ENCODE peak calls at places on chromosomes 2 and 18, in nine cellular contexts. Z is dorsolateral prefrontal cortex; U is activated CD8-positive, alpha-beta T cell treated with anti-CD3 and anti-CD28 coated beads for 36 hours; F is tibial nerve; B is cardiac muscle cell; P is HepG2; X is HFF-Myc; A is astrocyte of the spinal cord; Y is heart left ventricle. S is an unnamed sample.

GRCh38 chr2:219533930-219534661 is 9.5 kb downstream of the CHPF start:
- DNase-seq in Z (no peak), F (no peak), A (no peak), P (no peak), Y (no peak), X (no peak), U (no peak), B (no peak), S (no peak)

GRCh38 chr2:224982910-224983688 is 59.2 kb downstream of the DOCK10 start:
- DNase-seq in P (no peak), B (peak; percentile 82), A (peak; percentile 79), X (peak; percentile 32), Z (no peak), U (peak; percentile 59), Y (peak; percentile 23), F (no peak), S (no peak)

GRCh38 chr2:156890498-156891148 is 366.9 kb upstream of the GALNT5 start:
- DNase-seq in F (no peak), Y (no peak), X (no peak), Z (no peak), B (no peak), A (no peak), U (no peak), P (no peak), S (no peak)

GRCh38 chr2:217887841-217888665 is 114.7 kb downstream of the TNS1 start:
- DNase-seq in U (no peak), X (no peak), A (no peak), F (no peak), B (peak; percentile 74), Y (peak; percentile 88), Z (no peak), P (no peak), S (no peak)

GRCh38 chr2:17958486-17959092 is 80.1 kb downstream of the KCNS3 start:
- DNase-seq in X (no peak), B (no peak), F (no peak), Z (no peak), U (no peak), A (no peak), Y (no peak), P (no peak), S (no peak)

GRCh38 chr18:2910261-2910660 is 63.5 kb downstream of the EMILIN2 start:
- DNase-seq in Z (no peak), B (no peak), A (no peak), Y (no peak), P (no peak), F (no peak), X (no peak), U (no peak), S (no peak)

GRCh38 chr2:112579280-112579679 is 5.1 kb upstream of the CHCHD5 start:
- DNase-seq in P (no peak), X (peak; percentile 73), Z (no peak), F (no peak), U (no peak), A (peak; percentile 88), B (peak; percentile 86), Y (no peak), S (no peak)

GRCh38 chr18:69328086-69328485 is 72.6 kb upstream of the DOK6 start:
- DNase-seq in F (no peak), P (no peak), B (no peak), X (no peak), Z (no peak), A (no peak), U (no peak), Y (no peak), S (no peak)

GRCh38 chr2:100592226-100592625 is 29.4 kb downstream of the PDCL3 start:
- DNase-seq in P (no peak), B (peak; percentile 66), Z (no peak), U (no peak), X (no peak), F (no peak), A (no peak), Y (no peak), S (no peak)

GRCh38 chr2:37625156-37625555 is 46.3 kb downstream of the CDC42EP3 start:
- DNase-seq in A (peak; percentile 73), P (no peak), Z (no peak), U (no peak), Y (no peak), B (peak; percentile 64), F (no peak), X (no peak), S (no peak)

GRCh38 chr2:143344780-143345179 is 215.6 kb downstream of the ARHGAP15 start:
- DNase-seq in A (no peak), F (no peak), B (no peak), Z (no peak), Y (no peak), P (no peak), U (no peak), X (no peak), S (no peak)

GRCh38 chr2:144516981-144517824 is 2.7 kb downstream of the ZEB2 start:
- DNase-seq in Y (peak; percentile 56), A (peak; percentile 94), F (peak; percentile 65), U (peak; percentile 80), P (no peak), B (peak; percentile 95), X (peak; percentile 71), Z (peak; percentile 40), S (peak; percentile 54)

GRCh38 chr2:187461294-187462261 is 13.5 kb upstream of the CALCRL start:
- DNase-seq in P (peak; percentile 91), B (peak; percentile 74), A (no peak), Y (peak; percentile 18), U (no peak), F (no peak), X (no peak), Z (no peak), S (no peak)

GRCh38 chr2:27807476-27807875 is 36.0 kb downstream of the MRPL33 start:
- DNase-seq in Y (no peak), A (peak; percentile 52), B (peak; percentile 58), Z (no peak), F (peak; percentile 38), P (peak; percentile 36), U (peak; percentile 19), X (no peak), S (peak; percentile 16)

GRCh38 chr2:240627736-240628506 is 2.6 kb downstream of the GPR35 start:
- DNase-seq in Y (no peak), U (no peak), A (no peak), X (no peak), P (no peak), Z (peak; percentile 17), B (no peak), F (no peak), S (no peak)

GRCh38 chr2:198438326-198438725 is 633.9 kb downstream of the PLCL1 start:
- DNase-seq in U (no peak), X (no peak), F (no peak), Z (no peak), B (no peak), P (no peak), Y (no peak), A (no peak), S (no peak)

GRCh38 chr2:70647873-70648481 is 94.4 kb upstream of the TGFA start:
- DNase-seq in Y (peak; percentile 31), P (peak; percentile 43), F (peak; percentile 54), Z (peak; percentile 77), A (peak; percentile 50), B (peak; percentile 71), U (peak; percentile 88), X (peak; percentile 33), S (peak; percentile 86)

GRCh38 chr2:223166975-223167650 is 115.1 kb downstream of the KCNE4 start:
- DNase-seq in X (no peak), U (no peak), F (no peak), A (no peak), B (no peak), P (no peak), Y (no peak), Z (no peak), S (no peak)

GRCh38 chr2:15979051-15979758 is 38.9 kb downstream of the MYCN start:
- DNase-seq in F (no peak), U (no peak), Y (no peak), P (no peak), Z (no peak), A (no peak), B (no peak), X (no peak), S (no peak)

GRCh38 chr18:59478591-59478990 is 119.5 kb upstream of the LMAN1 start:
- DNase-seq in X (peak; percentile 56), A (peak; percentile 18), Y (no peak), F (no peak), Z (no peak), U (no peak), B (peak; percentile 29), P (no peak), S (no peak)

GRCh38 chr2:165803123-165803760 is 9.2 kb upstream of the GALNT3 start:
- DNase-seq in B (peak; percentile 90), X (no peak), Z (no peak), P (no peak), A (peak; percentile 61), U (no peak), Y (no peak), F (no peak), S (no peak)

GRCh38 chr18:3368193-3368592 is 81.8 kb upstream of the TGIF1 start:
- DNase-seq in X (no peak), U (no peak), Y (no peak), B (peak; percentile 89), F (no peak), Z (no peak), A (peak; percentile 84), P (no peak), S (no peak)

GRCh38 chr2:233338969-233339368 is 15.3 kb upstream of the DGKD start:
- DNase-seq in U (no peak), Z (no peak), A (no peak), B (no peak), Y (no peak), F (no peak), P (no peak), X (no peak), S (no peak)
- TF ChIP-seq CTCF in U (no peak), Z (no peak), A (no peak), B (no peak), Y (no peak), F (no peak), P (no peak), X (no peak), S (no peak)

GRCh38 chr2:64781991-64782390 is 128.3 kb upstream of the SERTAD2 start:
- DNase-seq in P (no peak), Y (no peak), F (no peak), U (no peak), X (no peak), B (no peak), A (peak; percentile 32), Z (no peak), S (no peak)
- TF ChIP-seq CTCF in P (no peak), Y (no peak), F (no peak), U (no peak), X (no peak), B (no peak), A (no peak), Z (no peak), S (no peak)

DNA sequence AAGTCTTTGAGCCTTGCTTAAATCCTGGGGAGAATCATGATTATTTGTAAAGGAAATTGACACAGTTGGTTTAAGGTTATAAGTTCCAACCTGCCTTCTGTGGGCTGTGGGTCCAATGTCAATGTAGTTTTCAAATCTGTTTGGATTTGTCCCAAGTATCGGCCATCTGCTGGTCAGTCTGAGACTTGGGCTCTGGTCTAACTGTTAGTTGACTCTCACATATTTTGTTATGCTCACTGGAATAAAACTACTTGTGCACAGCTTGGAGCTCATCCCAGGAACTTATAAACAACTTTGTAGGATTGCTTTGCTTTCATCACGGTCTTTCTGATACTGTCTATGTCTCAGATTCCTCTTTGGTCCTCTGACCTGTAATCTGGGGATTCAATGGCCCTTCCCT is 1026.2 kb upstream of the ZEB2 start:
- DNase-seq in Z (no peak), P (no peak), A (peak; percentile 31), X (peak; percentile 4), F (no peak), B (peak; percentile 24), Y (no peak), U (no peak), S (no peak)
- TF ChIP-seq CTCF in Z (no peak), P (no peak), A (peak; percentile 40), X (peak; percentile 38), F (no peak), B (peak; percentile 23), Y (no peak), U (no peak), S (no peak)

GRCh38 chr2:56077352-56077915 is 106.4 kb upstream of the CCDC85A start:
- DNase-seq in A (peak; percentile 12), F (no peak), Y (no peak), U (peak; percentile 9), B (peak; percentile 17), Z (no peak), P (peak; percentile 49), X (no peak), S (peak; percentile 51)
- TF ChIP-seq CTCF in A (peak; percentile 48), F (no peak), Y (peak; percentile 36), U (no peak), B (peak; percentile 42), Z (peak; percentile 25), P (peak; percentile 67), X (peak; percentile 59), S (peak; percentile 63)